ENCODE peak calls at places on chromosomes 13 and 19, in nine cellular contexts. O is psoas muscle; G is HT1080; U is amniotic stem cell; X is NB4; H is immature natural killer cell; M is T47D; K is activated CD8-positive, alpha-beta memory T cell treated with anti-CD3 and anti-CD28 coated beads for 48 hours; N is amygdala. P is an unnamed sample.

GRCh38 chr13:21668665-21669599 is 1.9 kb upstream of the FGF9 start:
- DNase-seq in O (peak), G (no peak), U (no peak), X (no peak), H (peak), M (no peak), K (no peak), N (no peak), P (no peak)

GRCh38 chr13:91401916-91402315 is 3.5 kb downstream of the GPC5 start:
- DNase-seq in O (no peak), G (no peak), U (no peak), X (peak), H (no peak), M (no peak), K (no peak), N (no peak), P (no peak)

GRCh38 chr19:15379083-15379995 is at the start of gene AKAP8:
- DNase-seq in O (peak), G (peak), U (peak), X (peak), H (peak), M (peak), K (peak), N (peak), P (peak)

GRCh38 chr19:14497347-14497921 is 1.5 kb upstream of the GIPC1 start:
- DNase-seq in O (peak), G (no peak), U (no peak), X (no peak), H (no peak), M (no peak), K (no peak), N (no peak), P (no peak)

GRCh38 chr13:29597246-29597645 is 1.8 kb upstream of the SLC7A1 start:
- DNase-seq in O (no peak), G (no peak), U (no peak), X (no peak), H (no peak), M (no peak), K (no peak), N (no peak), P (no peak)

GRCh38 chr13:20882206-20882605 is 20.3 kb downstream of the XPO4 start:
- DNase-seq in O (no peak), G (peak), U (no peak), X (no peak), H (no peak), M (no peak), K (no peak), N (no peak), P (no peak)

GRCh38 chr19:5804516-5805464 is at the start of gene NRTN:
- DNase-seq in O (no peak), G (no peak), U (no peak), X (no peak), H (no peak), M (peak), K (no peak), N (no peak), P (no peak)

GRCh38 chr13:79096099-79096498 is 310.0 kb downstream of the RBM26 start:
- DNase-seq in O (no peak), G (no peak), U (no peak), X (no peak), H (no peak), M (peak), K (no peak), N (no peak), P (no peak)

GRCh38 chr13:30816733-30817132 is 81.4 kb downstream of the ALOX5AP start:
- DNase-seq in O (no peak), G (peak), U (no peak), X (peak), H (no peak), M (no peak), K (no peak), N (no peak), P (no peak)

GRCh38 chr13:37026778-37027177 is 26.2 kb downstream of the EXOSC8 start:
- DNase-seq in O (no peak), G (no peak), U (no peak), X (no peak), H (no peak), M (no peak), K (no peak), N (no peak), P (no peak)

GRCh38 chr19:38079926-38080380 is 144.1 kb downstream of the DPF1 start:
- DNase-seq in O (no peak), G (peak), U (peak), X (peak), H (no peak), M (peak), K (no peak), N (no peak), P (no peak)

GRCh38 chr19:34317311-34317927 is 47.6 kb upstream of the GPI start:
- DNase-seq in O (no peak), G (peak), U (no peak), X (no peak), H (no peak), M (peak), K (no peak), N (no peak), P (no peak)

GRCh38 chr19:41774515-41774980 is 19.2 kb downstream of the CEACAM6 start:
- DNase-seq in O (no peak), G (no peak), U (no peak), X (no peak), H (no peak), M (peak), K (peak), N (no peak), P (peak)

GRCh38 chr13:26011996-26012688 is 39.7 kb downstream of the SHISA2 start:
- DNase-seq in O (no peak), G (no peak), U (no peak), X (no peak), H (peak), M (no peak), K (peak), N (no peak), P (no peak)

GRCh38 chr13:40485611-40486517 is 180.6 kb downstream of the FOXO1 start:
- DNase-seq in O (no peak), G (no peak), U (no peak), X (no peak), H (peak), M (no peak), K (no peak), N (no peak), P (no peak)

GRCh38 chr19:9205506-9206113 is 13.8 kb downstream of the OR7D4 start:
- DNase-seq in O (peak), G (peak), U (peak), X (peak), H (peak), M (peak), K (peak), N (no peak), P (peak)

GRCh38 chr19:46932346-46932745 is 71.5 kb downstream of the ARHGAP35 start:
- DNase-seq in O (no peak), G (peak), U (no peak), X (no peak), H (no peak), M (no peak), K (no peak), N (no peak), P (no peak)

GRCh38 chr19:13459351-13459750 is 46.9 kb downstream of the CACNA1A start:
- DNase-seq in O (no peak), G (no peak), U (no peak), X (no peak), H (no peak), M (no peak), K (no peak), N (peak), P (no peak)

GRCh38 chr13:47033216-47033615 is 136.4 kb upstream of the HTR2A start:
- DNase-seq in O (no peak), G (peak), U (no peak), X (no peak), H (no peak), M (no peak), K (no peak), N (no peak), P (no peak)

GRCh38 chr19:51931921-51932320 is 4.6 kb downstream of the ZNF613 start:
- DNase-seq in O (no peak), G (no peak), U (no peak), X (no peak), H (no peak), M (peak), K (no peak), N (no peak), P (no peak)

GRCh38 chr13:30826911-30827577 is 79.0 kb upstream of the MEDAG start:
- DNase-seq in O (no peak), G (no peak), U (no peak), X (no peak), H (no peak), M (no peak), K (no peak), N (no peak), P (no peak)

GRCh38 chr13:33610471-33611015 is 207.4 kb upstream of the RFC3 start:
- DNase-seq in O (peak), G (no peak), U (no peak), X (peak), H (no peak), M (no peak), K (peak), N (peak), P (no peak)

GRCh38 chr19:43532571-43532961 is 422 bp upstream of the ZNF575 start:
- DNase-seq in O (no peak), G (peak), U (no peak), X (no peak), H (no peak), M (no peak), K (no peak), N (no peak), P (peak)

GRCh38 chr13:101289764-101290163 is 126.5 kb downstream of the NALCN start:
- DNase-seq in O (no peak), G (peak), U (peak), X (no peak), H (no peak), M (no peak), K (no peak), N (no peak), P (no peak)

GRCh38 chr19:56732974-56733373 is 61.4 kb upstream of the ZNF835 start:
- DNase-seq in O (no peak), G (no peak), U (no peak), X (peak), H (no peak), M (peak), K (no peak), N (no peak), P (no peak)

GRCh38 chr19:54017266-54017665 is 25.8 kb downstream of the CACNG6 start:
- DNase-seq in O (no peak), G (peak), U (no peak), X (no peak), H (no peak), M (no peak), K (no peak), N (no peak), P (no peak)

GRCh38 chr19:737591-738093 is 13.3 kb upstream of the MISP start:
- DNase-seq in O (peak), G (no peak), U (no peak), X (peak), H (peak), M (peak), K (peak), N (no peak), P (no peak)

GRCh38 chr19:8577247-8577646 is at the start of gene MYO1F:
- DNase-seq in O (peak), G (no peak), U (no peak), X (peak), H (no peak), M (no peak), K (no peak), N (no peak), P (no peak)

GRCh38 chr19:38845374-38846024 is 4.3 kb downstream of the HNRNPL start:
- DNase-seq in O (no peak), G (no peak), U (no peak), X (no peak), H (no peak), M (no peak), K (no peak), N (no peak), P (no peak)

GRCh38 chr13:48437381-48437780 is 24.5 kb upstream of the LPAR6 start:
- DNase-seq in O (peak), G (no peak), U (no peak), X (no peak), H (no peak), M (no peak), K (no peak), N (no peak), P (no peak)

GRCh38 chr19:1089891-1090290 is 5.3 kb downstream of the POLR2E start:
- DNase-seq in O (no peak), G (no peak), U (no peak), X (no peak), H (peak), M (no peak), K (no peak), N (no peak), P (no peak)

GRCh38 chr13:52869050-52869449 is 20.6 kb upstream of the PCDH8 start:
- DNase-seq in O (no peak), G (no peak), U (no peak), X (no peak), H (no peak), M (no peak), K (no peak), N (no peak), P (no peak)

GRCh38 chr13:89740994-89741678 is 1606.4 kb upstream of the MIR17HG start:
- DNase-seq in O (no peak), G (no peak), U (no peak), X (no peak), H (no peak), M (no peak), K (no peak), N (no peak), P (no peak)

GRCh38 chr13:112574476-112575294 is 13.3 kb downstream of the TUBGCP3 start:
- DNase-seq in O (no peak), G (no peak), U (no peak), X (no peak), H (no peak), M (no peak), K (no peak), N (no peak), P (no peak)

GRCh38 chr19:29303035-29303706 is 90.2 kb upstream of the UQCRFS1 start:
- DNase-seq in O (no peak), G (peak), U (no peak), X (no peak), H (no peak), M (no peak), K (no peak), N (no peak), P (no peak)

GRCh38 chr19:1383014-1383310 is 745 bp upstream of the NDUFS7 start:
- DNase-seq in O (no peak), G (no peak), U (no peak), X (peak), H (no peak), M (no peak), K (no peak), N (no peak), P (no peak)

GRCh38 chr19:1284293-1284978 is 1.2 kb upstream of the EFNA2 start:
- DNase-seq in O (no peak), G (no peak), U (no peak), X (no peak), H (no peak), M (no peak), K (no peak), N (no peak), P (no peak)

GRCh38 chr13:102651892-102652291 is 43.0 kb downstream of the METTL21C start:
- DNase-seq in O (no peak), G (peak), U (no peak), X (no peak), H (no peak), M (no peak), K (no peak), N (no peak), P (no peak)

GRCh38 chr13:21005193-21005592 is 56.2 kb downstream of the LATS2 start:
- DNase-seq in O (no peak), G (no peak), U (no peak), X (no peak), H (no peak), M (no peak), K (no peak), N (no peak), P (no peak)

GRCh38 chr19:3687774-3688706 is 12.2 kb downstream of the PIP5K1C start:
- DNase-seq in O (no peak), G (no peak), U (no peak), X (no peak), H (peak), M (no peak), K (no peak), N (no peak), P (no peak)

P was measured in HCT116.